ENCODE peak calls at places on chromosomes 1 and 21, in eight cellular contexts. One of them, this sample, is unnamed.

GRCh38 chr21:22552390-22552789 is 1554.2 kb downstream of the NCAM2 start:
- DNase-seq in aorta: no peak
- DNase-seq in upper lobe of left lung: no peak
- DNase-seq in keratinocyte: no peak
- DNase-seq in CD8-positive, alpha-beta memory T cell: no peak
- DNase-seq in Panc1: no peak
- DNase-seq in AG04450: no peak
- DNase-seq in psoas muscle: no peak
- DNase-seq in this sample: no peak

GRCh38 chr1:17188889-17189631 is 15.9 kb upstream of the PADI1 start:
- DNase-seq in aorta: no peak
- DNase-seq in upper lobe of left lung: no peak
- DNase-seq in keratinocyte: no peak
- DNase-seq in CD8-positive, alpha-beta memory T cell: no peak
- DNase-seq in Panc1: no peak
- DNase-seq in AG04450: no peak
- DNase-seq in psoas muscle: no peak
- DNase-seq in this sample: no peak

GRCh38 chr1:178267646-178268094 is 173.8 kb downstream of the RASAL2 start:
- DNase-seq in aorta: no peak
- DNase-seq in upper lobe of left lung: no peak
- DNase-seq in keratinocyte: no peak
- DNase-seq in CD8-positive, alpha-beta memory T cell: no peak
- DNase-seq in Panc1: no peak
- DNase-seq in AG04450: no peak
- DNase-seq in psoas muscle: no peak
- DNase-seq in this sample: no peak

GRCh38 chr1:186442651-186443114 is 18.2 kb downstream of the PDC start:
- DNase-seq in aorta: no peak
- DNase-seq in upper lobe of left lung: no peak
- DNase-seq in keratinocyte: no peak
- DNase-seq in CD8-positive, alpha-beta memory T cell: no peak
- DNase-seq in Panc1: no peak
- DNase-seq in AG04450: no peak
- DNase-seq in psoas muscle: no peak
- DNase-seq in this sample: no peak

GRCh38 chr1:247089616-247090375 is 11.2 kb upstream of the ZNF670 start:
- DNase-seq in aorta: no peak
- DNase-seq in upper lobe of left lung: no peak
- DNase-seq in keratinocyte: no peak
- DNase-seq in CD8-positive, alpha-beta memory T cell: no peak
- DNase-seq in Panc1: no peak
- DNase-seq in AG04450: no peak
- DNase-seq in psoas muscle: no peak
- DNase-seq in this sample: no peak

GRCh38 chr1:173853074-173853473 is 14.7 kb downstream of the GAS5 start:
- DNase-seq in aorta: no peak
- DNase-seq in upper lobe of left lung: no peak
- DNase-seq in keratinocyte: no peak
- DNase-seq in CD8-positive, alpha-beta memory T cell: no peak
- DNase-seq in Panc1: no peak
- DNase-seq in AG04450: peak
- DNase-seq in psoas muscle: no peak
- DNase-seq in this sample: no peak

GRCh38 chr21:45640888-45641479 is 2.5 kb upstream of the PCBP3 start:
- DNase-seq in aorta: no peak
- DNase-seq in upper lobe of left lung: no peak
- DNase-seq in keratinocyte: no peak
- DNase-seq in CD8-positive, alpha-beta memory T cell: no peak
- DNase-seq in Panc1: no peak
- DNase-seq in AG04450: no peak
- DNase-seq in psoas muscle: no peak
- DNase-seq in this sample: no peak

GRCh38 chr1:53892911-53893310 is 1.1 kb upstream of the DIO1 start:
- DNase-seq in aorta: no peak
- DNase-seq in upper lobe of left lung: peak
- DNase-seq in keratinocyte: no peak
- DNase-seq in CD8-positive, alpha-beta memory T cell: no peak
- DNase-seq in Panc1: no peak
- DNase-seq in AG04450: no peak
- DNase-seq in psoas muscle: no peak
- DNase-seq in this sample: no peak

GRCh38 chr1:77889671-77890070 is 1.2 kb downstream of the NEXN start:
- DNase-seq in aorta: no peak
- DNase-seq in upper lobe of left lung: no peak
- DNase-seq in keratinocyte: peak
- DNase-seq in CD8-positive, alpha-beta memory T cell: no peak
- DNase-seq in Panc1: no peak
- DNase-seq in AG04450: peak
- DNase-seq in psoas muscle: no peak
- DNase-seq in this sample: no peak

GRCh38 chr1:228785366-228786085 is 50.2 kb downstream of the RHOU start:
- DNase-seq in aorta: no peak
- DNase-seq in upper lobe of left lung: no peak
- DNase-seq in keratinocyte: no peak
- DNase-seq in CD8-positive, alpha-beta memory T cell: no peak
- DNase-seq in Panc1: no peak
- DNase-seq in AG04450: no peak
- DNase-seq in psoas muscle: no peak
- DNase-seq in this sample: no peak

GRCh38 chr1:38293530-38293929 is 246.9 kb upstream of the POU3F1 start:
- DNase-seq in aorta: no peak
- DNase-seq in upper lobe of left lung: no peak
- DNase-seq in keratinocyte: no peak
- DNase-seq in CD8-positive, alpha-beta memory T cell: no peak
- DNase-seq in Panc1: no peak
- DNase-seq in AG04450: no peak
- DNase-seq in psoas muscle: no peak
- DNase-seq in this sample: no peak

GRCh38 chr1:189192741-189193140 is 1284.9 kb downstream of the BRINP3 start:
- DNase-seq in aorta: no peak
- DNase-seq in upper lobe of left lung: no peak
- DNase-seq in keratinocyte: no peak
- DNase-seq in CD8-positive, alpha-beta memory T cell: no peak
- DNase-seq in Panc1: no peak
- DNase-seq in AG04450: no peak
- DNase-seq in psoas muscle: no peak
- DNase-seq in this sample: no peak

GRCh38 chr21:16870116-16870515 is 642.7 kb upstream of the CXADR start:
- DNase-seq in aorta: no peak
- DNase-seq in upper lobe of left lung: no peak
- DNase-seq in keratinocyte: no peak
- DNase-seq in CD8-positive, alpha-beta memory T cell: no peak
- DNase-seq in Panc1: no peak
- DNase-seq in AG04450: peak
- DNase-seq in psoas muscle: no peak
- DNase-seq in this sample: no peak

GRCh38 chr1:179038528-179039281 is 13.0 kb downstream of the FAM20B start:
- DNase-seq in aorta: no peak
- DNase-seq in upper lobe of left lung: no peak
- DNase-seq in keratinocyte: peak
- DNase-seq in CD8-positive, alpha-beta memory T cell: no peak
- DNase-seq in Panc1: no peak
- DNase-seq in AG04450: no peak
- DNase-seq in psoas muscle: no peak
- DNase-seq in this sample: no peak

GRCh38 chr1:228096416-228097332 is 6.5 kb downstream of the C1orf35 start:
- DNase-seq in aorta: no peak
- DNase-seq in upper lobe of left lung: peak
- DNase-seq in keratinocyte: no peak
- DNase-seq in CD8-positive, alpha-beta memory T cell: no peak
- DNase-seq in Panc1: no peak
- DNase-seq in AG04450: no peak
- DNase-seq in psoas muscle: peak
- DNase-seq in this sample: peak

GRCh38 chr1:39398278-39399010 is 93.0 kb upstream of the BMP8A start:
- DNase-seq in aorta: peak
- DNase-seq in upper lobe of left lung: peak
- DNase-seq in keratinocyte: peak
- DNase-seq in CD8-positive, alpha-beta memory T cell: no peak
- DNase-seq in Panc1: peak
- DNase-seq in AG04450: peak
- DNase-seq in psoas muscle: peak
- DNase-seq in this sample: peak

GRCh38 chr1:27980216-27980820 is 20.5 kb downstream of the XKR8 start:
- DNase-seq in aorta: no peak
- DNase-seq in upper lobe of left lung: no peak
- DNase-seq in keratinocyte: no peak
- DNase-seq in CD8-positive, alpha-beta memory T cell: no peak
- DNase-seq in Panc1: no peak
- DNase-seq in AG04450: no peak
- DNase-seq in psoas muscle: no peak
- DNase-seq in this sample: no peak

GRCh38 chr1:228318823-228319241 is 87.8 kb downstream of the TRIM11 start:
- DNase-seq in aorta: peak
- DNase-seq in upper lobe of left lung: peak
- DNase-seq in keratinocyte: no peak
- DNase-seq in CD8-positive, alpha-beta memory T cell: no peak
- DNase-seq in Panc1: no peak
- DNase-seq in AG04450: no peak
- DNase-seq in psoas muscle: peak
- DNase-seq in this sample: peak

DNA sequence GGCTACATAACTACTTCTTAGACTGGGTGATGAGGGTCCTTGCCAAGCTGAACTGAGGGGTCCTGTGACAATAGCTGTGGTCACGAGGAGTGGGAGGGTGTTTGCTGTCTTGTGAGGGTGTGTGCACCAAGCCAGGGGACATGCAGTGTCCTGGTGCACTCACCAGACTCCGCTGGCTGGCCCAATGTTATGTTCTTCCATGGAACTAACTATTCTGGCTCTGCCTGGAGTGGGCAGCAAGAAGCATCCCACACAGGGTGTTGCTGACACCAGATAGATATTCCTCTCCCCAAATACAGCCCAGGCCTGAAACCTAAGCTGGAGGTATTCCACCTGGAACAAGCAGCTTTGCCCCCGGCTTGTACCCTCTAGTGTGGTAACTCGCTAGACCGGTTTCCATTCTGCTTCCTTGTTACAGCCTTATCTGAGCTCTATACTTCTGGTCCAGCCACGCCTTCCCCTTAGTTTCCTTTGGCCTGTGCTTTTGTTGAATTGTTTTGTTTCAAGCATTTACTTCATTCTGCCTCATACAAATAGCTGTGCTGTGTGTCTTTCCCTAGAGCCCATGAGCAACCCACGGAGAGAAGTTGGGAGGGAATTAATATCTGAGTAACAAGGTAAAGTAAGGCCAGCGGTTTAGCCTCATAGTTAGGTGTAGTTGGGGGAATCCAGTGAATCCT is 14.7 kb upstream of the LY9 start:
- DNase-seq in aorta: no peak
- DNase-seq in upper lobe of left lung: peak
- DNase-seq in keratinocyte: no peak
- DNase-seq in CD8-positive, alpha-beta memory T cell: no peak
- DNase-seq in Panc1: no peak
- DNase-seq in AG04450: no peak
- DNase-seq in psoas muscle: no peak
- DNase-seq in this sample: no peak
- H3K27ac ChIP-seq in aorta: no peak
- H3K27ac ChIP-seq in upper lobe of left lung: peak
- H3K27ac ChIP-seq in keratinocyte: peak
- H3K27ac ChIP-seq in CD8-positive, alpha-beta memory T cell: no peak
- H3K27ac ChIP-seq in Panc1: no peak
- H3K27ac ChIP-seq in AG04450: no peak
- H3K27ac ChIP-seq in psoas muscle: no peak
- H3K27ac ChIP-seq in this sample: no peak

DNA sequence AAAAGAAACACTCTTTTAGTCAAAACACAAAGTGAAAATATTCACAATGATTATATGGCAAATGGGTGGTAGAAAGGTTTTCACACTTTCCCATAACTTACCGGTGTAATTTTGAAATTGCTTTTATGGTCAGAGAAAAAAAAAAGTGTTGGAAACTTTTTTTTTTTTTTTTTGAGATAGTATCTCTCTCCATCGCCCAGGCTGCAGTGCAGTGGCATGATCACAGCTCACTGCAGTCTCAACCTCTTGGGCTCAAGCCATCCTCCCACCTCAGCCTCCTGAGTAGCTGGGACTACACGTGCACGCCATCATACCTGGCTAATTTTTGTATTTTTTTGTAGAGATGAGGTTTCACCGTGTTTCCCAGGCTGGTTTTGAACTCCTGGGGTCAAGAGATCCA is 3.3 kb downstream of the IFNGR2 start:
- DNase-seq in aorta: no peak
- DNase-seq in upper lobe of left lung: no peak
- DNase-seq in keratinocyte: no peak
- DNase-seq in CD8-positive, alpha-beta memory T cell: no peak
- DNase-seq in Panc1: no peak
- DNase-seq in AG04450: no peak
- DNase-seq in psoas muscle: no peak
- DNase-seq in this sample: no peak
- H3K4me3 ChIP-seq in aorta: no peak
- H3K4me3 ChIP-seq in upper lobe of left lung: no peak
- H3K4me3 ChIP-seq in keratinocyte: no peak
- H3K4me3 ChIP-seq in CD8-positive, alpha-beta memory T cell: no peak
- H3K4me3 ChIP-seq in Panc1: no peak
- H3K4me3 ChIP-seq in AG04450: no peak
- H3K4me3 ChIP-seq in psoas muscle: no peak
- H3K4me3 ChIP-seq in this sample: no peak

GRCh38 chr1:109272021-109272799 is 10.7 kb downstream of the PSRC1 start:
- DNase-seq in aorta: peak
- DNase-seq in upper lobe of left lung: no peak
- DNase-seq in keratinocyte: no peak
- DNase-seq in CD8-positive, alpha-beta memory T cell: no peak
- DNase-seq in Panc1: no peak
- DNase-seq in AG04450: no peak
- DNase-seq in psoas muscle: peak
- DNase-seq in this sample: no peak
- H3K27ac ChIP-seq in aorta: no peak
- H3K27ac ChIP-seq in upper lobe of left lung: no peak
- H3K27ac ChIP-seq in keratinocyte: no peak
- H3K27ac ChIP-seq in CD8-positive, alpha-beta memory T cell: no peak
- H3K27ac ChIP-seq in Panc1: no peak
- H3K27ac ChIP-seq in AG04450: no peak
- H3K27ac ChIP-seq in psoas muscle: no peak
- H3K27ac ChIP-seq in this sample: no peak

DNA sequence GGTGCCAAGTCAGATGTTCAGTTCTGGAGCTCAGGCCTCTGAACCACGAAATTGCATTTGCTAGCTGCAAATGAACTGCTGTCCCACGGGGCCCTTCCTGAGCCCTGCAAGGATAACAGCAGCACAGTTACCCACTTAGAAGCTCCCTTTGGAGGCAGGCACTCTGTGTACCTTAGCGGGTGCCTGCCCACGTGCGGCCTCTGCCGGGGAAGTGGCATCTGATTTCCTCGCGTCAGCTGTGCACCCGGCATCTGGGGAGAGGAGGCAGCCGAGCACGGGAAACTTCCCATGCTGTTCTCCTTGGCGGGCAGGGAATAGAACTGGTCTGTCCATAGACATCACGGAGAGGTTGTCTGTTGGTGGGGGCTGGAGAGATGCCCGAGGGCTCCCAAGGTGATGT is 148.0 kb upstream of the C1orf174 start:
- DNase-seq in aorta: no peak
- DNase-seq in upper lobe of left lung: no peak
- DNase-seq in keratinocyte: no peak
- DNase-seq in CD8-positive, alpha-beta memory T cell: no peak
- DNase-seq in Panc1: no peak
- DNase-seq in AG04450: no peak
- DNase-seq in psoas muscle: no peak
- DNase-seq in this sample: no peak
- H3K4me3 ChIP-seq in aorta: no peak
- H3K4me3 ChIP-seq in upper lobe of left lung: no peak
- H3K4me3 ChIP-seq in keratinocyte: no peak
- H3K4me3 ChIP-seq in CD8-positive, alpha-beta memory T cell: no peak
- H3K4me3 ChIP-seq in Panc1: no peak
- H3K4me3 ChIP-seq in AG04450: no peak
- H3K4me3 ChIP-seq in psoas muscle: no peak
- H3K4me3 ChIP-seq in this sample: no peak

This sample was measured in tibial artery.